ENCODE peak calls at places on chromosomes 7 and 10, in ten cellular contexts. V is A549; G is endothelial cell; M is stromal cell of bone marrow; H is RWPE1; E is activated T-helper 9 cell treated with anti-CD3 and anti-CD28 coated beads, Interleukin-2, amount 50 U/mL, for 16 hours; R is GM04503; X is T follicular helper cell; S is A172; W is iris pigment epithelial cell. I is an unnamed sample.

GRCh38 chr7:133770863-133771492 is 356.2 kb upstream of the LRGUK start:
- DNase-seq in V (no peak), G (no peak), M (peak; percentile 23), H (no peak), E (no peak), R (no peak), X (no peak), S (peak; percentile 7), W (peak; percentile 68), I (no peak)

GRCh38 chr10:11878776-11879175 is 55.6 kb downstream of the PROSER2 start:
- DNase-seq in V (no peak), G (no peak), M (no peak), H (no peak), E (no peak), R (no peak), X (no peak), S (no peak), W (no peak), I (no peak)

GRCh38 chr7:18020138-18020715 is 7.4 kb downstream of the PRPS1L1 start:
- DNase-seq in V (no peak), G (no peak), M (no peak), H (no peak), E (no peak), R (no peak), X (no peak), S (peak; percentile 55), W (peak; percentile 26), I (no peak)

GRCh38 chr10:79196470-79197461 is 128.0 kb downstream of the ZMIZ1 start:
- DNase-seq in V (peak; percentile 82), G (peak; percentile 91), M (no peak), H (peak; percentile 71), E (peak; percentile 66), R (no peak), X (peak; percentile 44), S (peak; percentile 64), W (no peak), I (peak; percentile 87)

GRCh38 chr7:232571-233455 is 40.4 kb downstream of the FAM20C start:
- DNase-seq in V (no peak), G (no peak), M (peak; percentile 59), H (no peak), E (no peak), R (peak; percentile 46), X (no peak), S (peak; percentile 80), W (peak; percentile 52), I (no peak)

GRCh38 chr7:34277016-34277800 is 371.9 kb downstream of the BMPER start:
- DNase-seq in V (no peak), G (peak; percentile 4), M (no peak), H (peak; percentile 4), E (no peak), R (no peak), X (no peak), S (peak; percentile 87), W (peak; percentile 36), I (no peak)

GRCh38 chr10:65952086-65952485 is 973.8 kb upstream of the LRRTM3 start:
- DNase-seq in V (no peak), G (no peak), M (no peak), H (no peak), E (no peak), R (no peak), X (no peak), S (no peak), W (no peak), I (no peak)

GRCh38 chr10:104104926-104105325 is 17.0 kb upstream of the SFR1 start:
- DNase-seq in V (no peak), G (no peak), M (no peak), H (no peak), E (no peak), R (no peak), X (no peak), S (no peak), W (peak; percentile 44), I (no peak)

GRCh38 chr7:129969881-129970446 is 17.2 kb upstream of the UBE2H start:
- DNase-seq in V (no peak), G (peak; percentile 44), M (no peak), H (peak; percentile 84), E (no peak), R (peak; percentile 44), X (no peak), S (peak; percentile 92), W (peak; percentile 84), I (no peak)

GRCh38 chr10:1551636-1552338 is 185.5 kb downstream of the ADARB2 start:
- DNase-seq in V (no peak), G (no peak), M (no peak), H (no peak), E (no peak), R (no peak), X (no peak), S (no peak), W (no peak), I (no peak)

GRCh38 chr10:78283069-78283682 is 249.5 kb downstream of the RPS24 start:
- DNase-seq in V (no peak), G (no peak), M (no peak), H (no peak), E (no peak), R (no peak), X (no peak), S (no peak), W (no peak), I (no peak)